ENCODE peak calls at places on chromosomes 7 and 10, in four cellular contexts. R is body of pancreas, F is T-cell, Y is NCI-H1092 treated with DMSO at 0.1 percent for 48 hours. B is an unnamed sample.

GRCh38 chr7:151252961-151253691 is 4.6 kb upstream of the SMARCD3 start:
- DNase-seq in R (no peak), F (no peak), Y (no peak), B (no peak)

GRCh38 chr10:427746-428519 is 261.5 kb downstream of the DIP2C start:
- DNase-seq in Y (no peak), R (no peak), F (no peak), B (no peak)

GRCh38 chr10:71078454-71079145 is 133.8 kb upstream of the UNC5B start:
- DNase-seq in Y (no peak), F (peak), R (no peak), B (no peak)

GRCh38 chr10:113524120-113524519 is 28.7 kb upstream of the HABP2 start:
- DNase-seq in Y (no peak), F (no peak), R (no peak), B (no peak)

GRCh38 chr7:111622084-111622483 is 59.8 kb upstream of the IMMP2L start:
- DNase-seq in Y (no peak), F (no peak), R (no peak), B (no peak)

GRCh38 chr10:126617208-126617607 is 53.3 kb downstream of the C10orf90 start:
- DNase-seq in Y (no peak), R (no peak), F (no peak), B (no peak)

GRCh38 chr10:100632027-100632426 is 96.3 kb downstream of the HIF1AN start:
- DNase-seq in F (no peak), R (no peak), Y (no peak), B (no peak)

GRCh38 chr10:84256510-84257342 is 11.9 kb downstream of the RGR start:
- DNase-seq in F (no peak), R (peak), Y (peak), B (no peak)